ENCODE peak calls at places on chromosomes 1 and 21, in four cellular contexts. One of them, this sample, is unnamed.

GRCh38 chr1:185998391-185998790 is 264.2 kb downstream of the HMCN1 start:
- DNase-seq in K562: peak; percentile 55
- DNase-seq in HepG2: no peak
- DNase-seq in GM12878: no peak
- DNase-seq in this sample: no peak

GRCh38 chr1:39818482-39818881 is 29.8 kb upstream of the BMP8B start:
- DNase-seq in K562: no peak
- DNase-seq in HepG2: no peak
- DNase-seq in GM12878: no peak
- DNase-seq in this sample: no peak

GRCh38 chr1:45442272-45442671 is 48.7 kb downstream of the TESK2 start:
- DNase-seq in K562: no peak
- DNase-seq in HepG2: no peak
- DNase-seq in GM12878: no peak
- DNase-seq in this sample: no peak

GRCh38 chr21:43712268-43712942 is 6.5 kb upstream of the PDXK start:
- DNase-seq in K562: peak; percentile 62
- DNase-seq in HepG2: no peak
- DNase-seq in GM12878: no peak
- DNase-seq in this sample: no peak

GRCh38 chr1:165397945-165398344 is 41.4 kb upstream of the LMX1A start:
- DNase-seq in K562: peak; percentile 5
- DNase-seq in HepG2: no peak
- DNase-seq in GM12878: no peak
- DNase-seq in this sample: no peak

GRCh38 chr21:25402134-25402957 is 204.9 kb downstream of the MRPL39 start:
- DNase-seq in K562: no peak
- DNase-seq in HepG2: no peak
- DNase-seq in GM12878: no peak
- DNase-seq in this sample: no peak

GRCh38 chr1:114322207-114322606 is 168.5 kb upstream of the SYT6 start:
- DNase-seq in K562: no peak
- DNase-seq in HepG2: no peak
- DNase-seq in GM12878: no peak
- DNase-seq in this sample: no peak

GRCh38 chr1:182644863-182645262 is 39.5 kb downstream of the RGS8 start:
- DNase-seq in K562: no peak
- DNase-seq in HepG2: no peak
- DNase-seq in GM12878: no peak
- DNase-seq in this sample: no peak

GRCh38 chr1:57835620-57836019 is 411.8 kb upstream of the DAB1 start:
- DNase-seq in K562: no peak
- DNase-seq in HepG2: no peak
- DNase-seq in GM12878: no peak
- DNase-seq in this sample: no peak

GRCh38 chr1:71047635-71048607 is at the start of gene PTGER3:
- DNase-seq in K562: peak; percentile 96
- DNase-seq in HepG2: peak; percentile 42
- DNase-seq in GM12878: no peak
- DNase-seq in this sample: peak; percentile 69

GRCh38 chr21:44466351-44466954 is 11.1 kb downstream of the LRRC3 start:
- DNase-seq in K562: no peak
- DNase-seq in HepG2: no peak
- DNase-seq in GM12878: no peak
- DNase-seq in this sample: no peak

GRCh38 chr1:51697160-51697559 is 80.3 kb downstream of the OSBPL9 start:
- DNase-seq in K562: no peak
- DNase-seq in HepG2: no peak
- DNase-seq in GM12878: no peak
- DNase-seq in this sample: no peak

GRCh38 chr21:29271927-29272333 is 26.8 kb upstream of the BACH1 start:
- DNase-seq in K562: no peak
- DNase-seq in HepG2: peak; percentile 81
- DNase-seq in GM12878: no peak
- DNase-seq in this sample: no peak

GRCh38 chr1:237794071-237794470 is 96.7 kb downstream of the ZP4 start:
- DNase-seq in K562: no peak
- DNase-seq in HepG2: no peak
- DNase-seq in GM12878: no peak
- DNase-seq in this sample: no peak

GRCh38 chr1:35762204-35762603 is 7.6 kb downstream of the CLSPN start:
- DNase-seq in K562: no peak
- DNase-seq in HepG2: no peak
- DNase-seq in GM12878: no peak
- DNase-seq in this sample: no peak

GRCh38 chr1:110068646-110069301 is 1.7 kb downstream of the ALX3 start:
- DNase-seq in K562: no peak
- DNase-seq in HepG2: no peak
- DNase-seq in GM12878: no peak
- DNase-seq in this sample: peak; percentile 48

GRCh38 chr1:235051521-235051920 is 77.1 kb downstream of the TOMM20 start:
- DNase-seq in K562: no peak
- DNase-seq in HepG2: no peak
- DNase-seq in GM12878: no peak
- DNase-seq in this sample: no peak

GRCh38 chr1:225529726-225530125 is 101.9 kb upstream of the LBR start:
- DNase-seq in K562: no peak
- DNase-seq in HepG2: no peak
- DNase-seq in GM12878: no peak
- DNase-seq in this sample: no peak

GRCh38 chr21:39114871-39115658 is 68.2 kb downstream of the PSMG1 start:
- DNase-seq in K562: no peak
- DNase-seq in HepG2: peak; percentile 29
- DNase-seq in GM12878: no peak
- DNase-seq in this sample: no peak

GRCh38 chr1:65150583-65151263 is 2.7 kb downstream of the AK4 start:
- DNase-seq in K562: no peak
- DNase-seq in HepG2: no peak
- DNase-seq in GM12878: no peak
- DNase-seq in this sample: no peak

GRCh38 chr1:180042994-180043622 is 88.5 kb downstream of the CEP350 start:
- DNase-seq in K562: no peak
- DNase-seq in HepG2: no peak
- DNase-seq in GM12878: no peak
- DNase-seq in this sample: no peak

GRCh38 chr1:162851341-162851740 is 9.6 kb downstream of the CCDC190 start:
- DNase-seq in K562: no peak
- DNase-seq in HepG2: no peak
- DNase-seq in GM12878: no peak
- DNase-seq in this sample: no peak

GRCh38 chr1:22587247-22587646 is 24.0 kb downstream of the EPHA8 start:
- DNase-seq in K562: no peak
- DNase-seq in HepG2: no peak
- DNase-seq in GM12878: no peak
- DNase-seq in this sample: no peak

GRCh38 chr1:155005076-155005971 is 2.7 kb downstream of the ZBTB7B start:
- DNase-seq in K562: no peak
- DNase-seq in HepG2: no peak
- DNase-seq in GM12878: no peak
- DNase-seq in this sample: no peak

GRCh38 chr1:54950361-54951163 is 29.9 kb upstream of the TMEM61 start:
- DNase-seq in K562: peak; percentile 74
- DNase-seq in HepG2: peak; percentile 84
- DNase-seq in GM12878: peak; percentile 27
- DNase-seq in this sample: peak; percentile 84

GRCh38 chr21:36479415-36480402 is at the start of gene CLDN14:
- DNase-seq in K562: no peak
- DNase-seq in HepG2: peak; percentile 86
- DNase-seq in GM12878: no peak
- DNase-seq in this sample: no peak
- TF ChIP-seq CREM in K562: no peak
- TF ChIP-seq CREM in HepG2: no peak
- TF ChIP-seq CREM in GM12878: no peak
- TF ChIP-seq CREM in this sample: no peak

DNA sequence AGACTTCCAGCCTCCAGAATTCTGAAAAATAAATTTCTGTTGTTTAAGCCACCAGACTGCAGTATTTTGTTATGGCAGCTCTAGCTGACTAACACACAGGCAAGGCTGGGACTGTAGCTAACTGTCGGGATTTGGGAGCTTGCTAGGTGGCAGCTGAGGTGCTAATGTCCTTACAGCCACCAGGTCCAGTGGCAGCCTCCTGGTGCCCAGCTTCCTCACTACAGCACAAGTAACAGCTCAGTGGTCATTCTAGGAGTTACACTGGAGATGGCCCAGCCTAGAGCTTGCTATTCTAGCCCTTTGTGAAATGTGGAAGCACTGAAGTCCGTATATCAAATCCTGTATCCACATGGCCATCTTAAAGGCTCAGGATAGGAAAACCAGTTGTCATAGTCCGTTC is 4.3 kb upstream of the C1orf115 start:
- DNase-seq in K562: no peak
- DNase-seq in HepG2: peak; percentile 53
- DNase-seq in GM12878: no peak
- DNase-seq in this sample: no peak
- TF ChIP-seq CTCF in K562: no peak
- TF ChIP-seq CTCF in HepG2: no peak
- TF ChIP-seq CTCF in GM12878: no peak
- TF ChIP-seq CTCF in this sample: no peak

DNA sequence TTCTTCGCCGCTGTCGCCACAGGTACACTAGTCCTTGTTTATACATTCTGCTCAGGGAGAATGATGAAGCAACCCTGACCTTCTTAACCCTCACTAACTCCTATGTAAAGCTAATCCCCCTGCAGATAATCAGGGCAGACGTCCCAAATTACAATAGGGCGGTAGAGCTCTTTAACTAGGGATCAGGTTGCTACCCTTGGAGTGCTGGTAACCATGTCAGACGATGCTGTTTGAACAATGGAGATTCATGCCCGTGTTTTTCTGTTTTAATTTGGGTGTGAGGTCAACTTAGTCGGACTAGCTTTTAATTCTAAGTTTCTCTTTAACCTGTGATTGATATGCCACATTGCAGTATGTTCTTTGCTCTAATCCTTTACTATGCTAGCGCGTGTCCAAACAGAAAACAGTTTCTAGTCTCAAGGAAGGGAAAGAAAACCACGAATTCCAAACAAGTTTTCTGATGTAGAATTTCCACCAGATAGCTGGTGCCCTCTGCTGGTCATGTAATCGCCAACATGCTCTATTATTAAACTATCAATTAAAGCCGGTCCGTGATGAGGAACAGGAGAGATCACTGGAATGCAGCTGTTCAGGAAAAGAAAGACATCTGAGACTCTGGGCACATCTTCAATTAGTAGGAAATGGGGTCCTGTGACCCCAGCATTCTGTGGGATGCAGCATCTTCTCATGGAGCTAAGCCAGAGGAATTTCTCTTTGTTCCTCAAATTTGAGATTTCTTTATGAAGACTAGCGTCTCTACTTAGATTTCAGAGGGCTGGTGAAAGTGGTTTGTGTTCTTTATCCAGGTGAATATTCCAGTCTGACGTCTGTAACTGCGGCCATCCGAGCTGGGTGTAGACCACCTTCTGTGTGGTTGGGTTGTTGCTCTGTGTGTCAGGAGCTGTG is 18.3 kb upstream of the VAMP3 start:
- DNase-seq in K562: peak; percentile 71
- DNase-seq in HepG2: peak; percentile 69
- DNase-seq in GM12878: no peak
- DNase-seq in this sample: peak; percentile 51
- TF ChIP-seq ATF2 in K562: no peak
- TF ChIP-seq ATF2 in HepG2: no peak
- TF ChIP-seq ATF2 in GM12878: no peak
- TF ChIP-seq ATF2 in this sample: no peak

GRCh38 chr1:21042920-21043605 is 133.6 kb downstream of the EIF4G3 start:
- DNase-seq in K562: no peak
- DNase-seq in HepG2: no peak
- DNase-seq in GM12878: no peak
- DNase-seq in this sample: no peak
- TF ChIP-seq CREM in K562: no peak
- TF ChIP-seq CREM in HepG2: no peak
- TF ChIP-seq CREM in GM12878: no peak
- TF ChIP-seq CREM in this sample: no peak

DNA sequence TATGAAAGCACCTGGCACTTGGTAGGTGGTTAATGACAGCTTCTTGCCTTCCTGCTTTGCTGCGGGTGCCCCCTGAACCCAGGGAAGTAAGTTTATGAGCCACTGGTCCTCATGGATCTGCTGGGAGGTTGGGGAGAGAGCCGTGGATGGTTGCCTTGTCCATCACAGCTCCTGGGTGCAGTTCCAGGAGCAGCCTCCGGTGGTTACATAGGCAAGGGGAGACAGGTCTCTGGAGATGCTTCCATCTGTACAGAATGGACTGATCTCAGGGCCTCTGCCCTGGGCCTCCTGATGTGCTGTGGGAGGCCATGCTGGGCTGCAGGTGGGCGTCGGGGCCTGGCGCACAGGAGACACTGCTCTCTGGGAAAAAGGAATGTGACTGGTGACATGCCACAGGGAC is 31.6 kb upstream of the ARHGEF10L start:
- DNase-seq in K562: no peak
- DNase-seq in HepG2: no peak
- DNase-seq in GM12878: no peak
- DNase-seq in this sample: peak; percentile 45
- TF ChIP-seq CTCF in K562: no peak
- TF ChIP-seq CTCF in HepG2: no peak
- TF ChIP-seq CTCF in GM12878: peak; percentile 15
- TF ChIP-seq CTCF in this sample: no peak

GRCh38 chr1:43947061-43947889 is 525 bp downstream of the IPO13 start:
- DNase-seq in K562: no peak
- DNase-seq in HepG2: no peak
- DNase-seq in GM12878: no peak
- DNase-seq in this sample: no peak

GRCh38 chr1:43951021-43951985 is 4.6 kb downstream of the IPO13 start:
- DNase-seq in K562: no peak
- DNase-seq in HepG2: no peak
- DNase-seq in GM12878: no peak
- DNase-seq in this sample: no peak

GRCh38 chr1:43947890-43948437 is 1.2 kb downstream of the IPO13 start:
- DNase-seq in K562: peak; percentile 26
- DNase-seq in HepG2: peak; percentile 71
- DNase-seq in GM12878: no peak
- DNase-seq in this sample: no peak

GRCh38 chr1:43952731-43953350 is 6.1 kb downstream of the IPO13 start:
- DNase-seq in K562: no peak
- DNase-seq in HepG2: no peak
- DNase-seq in GM12878: no peak
- DNase-seq in this sample: peak; percentile 66

DNA sequence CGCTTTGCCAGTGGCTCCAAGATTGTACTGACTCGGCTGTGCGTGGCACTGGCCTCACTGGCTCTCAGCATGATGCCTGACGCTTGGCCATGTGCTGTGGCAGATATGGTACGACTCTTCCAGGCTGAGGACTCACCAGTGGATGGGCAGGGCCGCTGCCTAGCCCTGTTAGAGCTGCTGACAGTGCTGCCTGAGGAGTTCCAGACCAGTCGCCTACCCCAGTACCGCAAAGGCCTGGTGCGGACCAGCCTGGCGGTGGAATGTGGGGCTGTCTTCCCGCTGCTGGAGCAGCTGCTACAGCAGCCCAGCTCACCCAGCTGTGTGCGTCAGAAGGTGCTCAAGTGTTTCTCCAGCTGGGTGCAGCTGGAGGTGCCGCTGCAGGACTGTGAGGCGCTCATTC is 2.9 kb downstream of the IPO13 start:
- DNase-seq in K562: no peak
- DNase-seq in HepG2: no peak
- DNase-seq in GM12878: no peak
- DNase-seq in this sample: no peak
- TF ChIP-seq ATF2 in K562: no peak
- TF ChIP-seq ATF2 in HepG2: no peak
- TF ChIP-seq ATF2 in GM12878: no peak
- TF ChIP-seq ATF2 in this sample: no peak

GRCh38 chr1:26307363-26307781 is 936 bp upstream of the UBXN11 start:
- DNase-seq in K562: no peak
- DNase-seq in HepG2: no peak
- DNase-seq in GM12878: no peak
- DNase-seq in this sample: no peak
- TF ChIP-seq CREM in K562: no peak
- TF ChIP-seq CREM in HepG2: no peak
- TF ChIP-seq CREM in GM12878: no peak
- TF ChIP-seq CREM in this sample: no peak